ENCODE peak calls at places on chromosome 7, in ten cellular contexts. K is upper lobe of left lung, E is pancreas, Y is psoas muscle, G is brain microvascular endothelial cell, A is fibroblast of lung, V is PC-3, N is endothelial cell of umbilical vein, Z is neuronal stem cell, Q is tibial nerve. J is an unnamed sample.

GRCh38 chr7:45001138-45001694 is 1.2 kb downstream of the CCM2 start:
- DNase-seq in K (no peak), E (no peak), Y (no peak), G (no peak), A (peak; percentile 11), V (peak; percentile 31), N (peak; percentile 17), Z (no peak), Q (no peak), J (no peak)

GRCh38 chr7:17680026-17680425 is 260.3 kb downstream of the SNX13 start:
- DNase-seq in K (no peak), E (no peak), Y (peak; percentile 53), G (peak; percentile 81), A (peak; percentile 74), V (peak; percentile 84), N (peak; percentile 1), Z (peak; percentile 69), Q (peak; percentile 65), J (no peak)

GRCh38 chr7:43204081-43204480 is 91.6 kb downstream of the HECW1 start:
- DNase-seq in K (no peak), E (no peak), Y (no peak), G (peak; percentile 9), A (peak; percentile 89), V (peak; percentile 66), N (no peak), Z (no peak), Q (no peak), J (no peak)

GRCh38 chr7:41065663-41066062 is 637.2 kb downstream of the INHBA start:
- DNase-seq in K (no peak), E (no peak), Y (no peak), G (no peak), A (no peak), V (peak; percentile 91), N (no peak), Z (no peak), Q (no peak), J (no peak)

GRCh38 chr7:134660961-134661376 is 14.3 kb downstream of the BPGM start:
- DNase-seq in K (no peak), E (no peak), Y (no peak), G (peak; percentile 86), A (peak; percentile 50), V (no peak), N (peak; percentile 86), Z (no peak), Q (no peak), J (no peak)

GRCh38 chr7:12719978-12720377 is 32.5 kb downstream of the ARL4A start:
- DNase-seq in K (no peak), E (no peak), Y (no peak), G (no peak), A (peak; percentile 62), V (peak; percentile 10), N (peak; percentile 86), Z (no peak), Q (no peak), J (no peak)

GRCh38 chr7:82015751-82016150 is 245.9 kb upstream of the HGF start:
- DNase-seq in K (no peak), E (no peak), Y (no peak), G (no peak), A (peak; percentile 29), V (peak; percentile 24), N (no peak), Z (no peak), Q (no peak), J (no peak)

GRCh38 chr7:29971566-29972314 is 17.9 kb downstream of the SCRN1 start:
- DNase-seq in K (no peak), E (no peak), Y (no peak), G (no peak), A (no peak), V (no peak), N (no peak), Z (no peak), Q (no peak), J (no peak)

GRCh38 chr7:16338065-16338464 is 83.3 kb downstream of the CRPPA start:
- DNase-seq in K (no peak), E (no peak), Y (no peak), G (no peak), A (no peak), V (no peak), N (no peak), Z (no peak), Q (no peak), J (no peak)

GRCh38 chr7:119175916-119176627 is 951.6 kb downstream of the ANKRD7 start:
- DNase-seq in K (no peak), E (no peak), Y (no peak), G (peak; percentile 65), A (peak; percentile 82), V (peak; percentile 79), N (peak; percentile 34), Z (peak; percentile 84), Q (peak; percentile 75), J (no peak)

GRCh38 chr7:153388611-153389010 is 629.1 kb downstream of the ACTR3B start:
- DNase-seq in K (no peak), E (no peak), Y (no peak), G (no peak), A (no peak), V (no peak), N (no peak), Z (no peak), Q (no peak), J (no peak)

GRCh38 chr7:112571852-112572607 is 91.2 kb downstream of the LSMEM1 start:
- DNase-seq in K (no peak), E (no peak), Y (no peak), G (no peak), A (no peak), V (peak; percentile 8), N (no peak), Z (no peak), Q (no peak), J (no peak)

GRCh38 chr7:152176797-152177196 is 151.3 kb downstream of the GALNT11 start:
- DNase-seq in K (no peak), E (no peak), Y (no peak), G (no peak), A (no peak), V (no peak), N (no peak), Z (no peak), Q (no peak), J (no peak)

GRCh38 chr7:116075351-116076145 is 45.0 kb upstream of the TFEC start:
- DNase-seq in K (no peak), E (no peak), Y (no peak), G (peak; percentile 5), A (no peak), V (no peak), N (no peak), Z (no peak), Q (no peak), J (no peak)

GRCh38 chr7:47489624-47490023 is 92.3 kb downstream of the TNS3 start:
- DNase-seq in K (no peak), E (no peak), Y (no peak), G (no peak), A (no peak), V (no peak), N (no peak), Z (no peak), Q (no peak), J (no peak)
- H3K36me3 ChIP-seq in K (no peaks in the 10 kb centered on the region), E (no peaks in the 10 kb centered on the region), Y (no peaks in the 10 kb centered on the region), G (no peaks in the 10 kb centered on the region), A (peaks cover 4% of the 10 kb centered on the region), V (peaks cover 15% of the 10 kb centered on the region), N (no peaks in the 10 kb centered on the region), Z (no peaks in the 10 kb centered on the region), Q (no peaks in the 10 kb centered on the region), J (no peaks in the 10 kb centered on the region)

GRCh38 chr7:1541431-1542162 is 11.1 kb downstream of the MAFK start:
- DNase-seq in K (peak; percentile 83), E (peak; percentile 78), Y (no peak), G (no peak), A (no peak), V (no peak), N (no peak), Z (no peak), Q (no peak), J (no peak)
- H3K36me3 ChIP-seq in K (peaks cover 21% of the 10 kb centered on the region), E (peaks cover 39% of the 10 kb centered on the region), Y (peaks cover 59% of the 10 kb centered on the region), G (peaks cover 41% of the 10 kb centered on the region), A (peaks cover 23% of the 10 kb centered on the region), V (peaks cover 12% of the 10 kb centered on the region), N (peaks cover 8% of the 10 kb centered on the region), Z (no peaks in the 10 kb centered on the region), Q (no peaks in the 10 kb centered on the region), J (no peaks in the 10 kb centered on the region)

GRCh38 chr7:155683714-155684113 is 39.3 kb downstream of the RBM33 start:
- DNase-seq in K (no peak), E (no peak), Y (no peak), G (no peak), A (no peak), V (no peak), N (no peak), Z (no peak), Q (no peak), J (no peak)
- H3K36me3 ChIP-seq in K (peaks cover 5% of the 10 kb centered on the region), E (peaks cover 5% of the 10 kb centered on the region), Y (peaks cover 29% of the 10 kb centered on the region), G (peaks cover 13% of the 10 kb centered on the region), A (peaks cover 2% of the 10 kb centered on the region), V (peaks cover 40% of the 10 kb centered on the region), N (peaks cover 6% of the 10 kb centered on the region), Z (peaks cover 73% of the 10 kb centered on the region), Q (no peaks in the 10 kb centered on the region), J (no peaks in the 10 kb centered on the region)

GRCh38 chr7:149205690-149206381 is 10.5 kb downstream of the ZNF282 start:
- DNase-seq in K (peak; percentile 66), E (no peak), Y (no peak), G (no peak), A (no peak), V (peak; percentile 66), N (no peak), Z (no peak), Q (no peak), J (no peak)
- H3K36me3 ChIP-seq in K (peaks cover 21% of the 10 kb centered on the region), E (peaks cover 64% of the 10 kb centered on the region), Y (peaks cover 98% of the 10 kb centered on the region), G (peaks cover 70% of the 10 kb centered on the region), A (peaks cover 29% of the 10 kb centered on the region), V (peaks cover 66% of the 10 kb centered on the region), N (peaks cover 9% of the 10 kb centered on the region), Z (peaks cover 93% of the 10 kb centered on the region), Q (no peaks in the 10 kb centered on the region), J (no peaks in the 10 kb centered on the region)

DNA sequence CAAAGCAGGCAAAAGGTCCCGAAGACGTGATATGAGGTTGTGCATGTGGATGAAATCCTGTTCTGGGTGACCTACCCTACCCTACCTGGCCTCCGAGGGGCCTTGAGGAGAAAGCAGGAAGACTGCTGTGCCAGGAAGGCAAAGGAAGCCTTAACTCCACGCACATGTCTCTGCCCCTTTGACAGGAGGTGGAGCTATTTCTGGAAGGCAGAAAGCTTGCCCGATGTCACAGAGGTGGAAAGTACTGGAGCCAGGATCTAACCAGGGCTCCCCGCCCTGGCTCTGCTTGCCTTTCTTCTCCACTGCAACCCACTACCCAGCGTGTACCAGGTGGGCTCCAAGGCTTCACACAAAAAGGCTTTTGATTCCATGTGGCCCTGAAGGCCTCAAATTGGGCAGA is 66.4 kb upstream of the DDC start:
- DNase-seq in K (no peak), E (no peak), Y (no peak), G (no peak), A (no peak), V (no peak), N (no peak), Z (no peak), Q (no peak), J (no peak)
- H3K36me3 ChIP-seq in K (no peaks in the 10 kb centered on the region), E (no peaks in the 10 kb centered on the region), Y (peaks cover under 1% of the 10 kb centered on the region), G (peaks cover under 1% of the 10 kb centered on the region), A (no peaks in the 10 kb centered on the region), V (no peaks in the 10 kb centered on the region), N (peaks cover 2% of the 10 kb centered on the region), Z (peaks cover 11% of the 10 kb centered on the region), Q (no peaks in the 10 kb centered on the region), J (no peaks in the 10 kb centered on the region)

J was measured in ovary.